ENCODE peak calls at places on chromosome 17, in seven cellular contexts. T is IMR-90; N is CD8-positive, alpha-beta memory T cell; R is esophagus squamous epithelium; Z is vagina; M is CD8-positive, alpha-beta T cell; P is stomach. J is an unnamed sample.

GRCh38 chr17:17508641-17509591 is 12.7 kb upstream of the RASD1 start:
- DNase-seq in T (no peak), N (no peak), R (no peak), Z (no peak), M (no peak), P (no peak), J (no peak)

GRCh38 chr17:41547921-41548843 is 20.1 kb upstream of the KRT19 start:
- DNase-seq in T (peak; percentile 98), N (no peak), R (no peak), Z (peak; percentile 91), M (no peak), P (peak; percentile 79), J (peak; percentile 70)

GRCh38 chr17:82097919-82098168 is 192 bp downstream of the FASN start:
- DNase-seq in T (no peak), N (no peak), R (no peak), Z (no peak), M (no peak), P (no peak), J (no peak)

GRCh38 chr17:79192503-79193500 is 118.2 kb downstream of the ENGASE start:
- DNase-seq in T (peak; percentile 11), N (no peak), R (no peak), Z (no peak), M (peak; percentile 52), P (no peak), J (no peak)

GRCh38 chr17:61759362-61759761 is 104.0 kb downstream of the BRIP1 start:
- DNase-seq in T (no peak), N (no peak), R (no peak), Z (no peak), M (no peak), P (no peak), J (no peak)

GRCh38 chr17:563646-564045 is 151.0 kb downstream of the VPS53 start:
- DNase-seq in T (no peak), N (no peak), R (no peak), Z (no peak), M (no peak), P (no peak), J (no peak)

GRCh38 chr17:58091024-58091567 is 7.9 kb downstream of the DYNLL2 start:
- DNase-seq in T (no peak), N (no peak), R (no peak), Z (no peak), M (no peak), P (no peak), J (no peak)

GRCh38 chr17:299546-299945 is 53.1 kb downstream of the RPH3AL start:
- DNase-seq in T (no peak), N (no peak), R (no peak), Z (no peak), M (no peak), P (no peak), J (no peak)

GRCh38 chr17:68507581-68507980 is 4.6 kb upstream of the PRKAR1A start:
- DNase-seq in T (no peak), N (no peak), R (no peak), Z (no peak), M (no peak), P (no peak), J (no peak)

GRCh38 chr17:60535382-60536279 is 9.6 kb upstream of the APPBP2 start:
- DNase-seq in T (peak; percentile 98), N (no peak), R (no peak), Z (no peak), M (no peak), P (no peak), J (no peak)

GRCh38 chr17:83178533-83179201 is 99.3 kb downstream of the METRNL start:
- DNase-seq in T (no peak), N (no peak), R (no peak), Z (no peak), M (no peak), P (no peak), J (no peak)

GRCh38 chr17:62870581-62870964 is 62.5 kb upstream of the MARCHF10 start:
- DNase-seq in T (no peak), N (no peak), R (no peak), Z (peak; percentile 49), M (no peak), P (no peak), J (no peak)

GRCh38 chr17:64020068-64020766 is at the start of gene ICAM2:
- DNase-seq in T (no peak), N (peak; percentile 92), R (peak; percentile 38), Z (peak; percentile 83), M (peak; percentile 90), P (peak; percentile 68), J (no peak)

GRCh38 chr17:79941088-79942010 is 94.3 kb downstream of the TBC1D16 start:
- DNase-seq in T (no peak), N (no peak), R (no peak), Z (no peak), M (no peak), P (no peak), J (no peak)

GRCh38 chr17:77694391-77695363 is 263.8 kb upstream of the TNRC6C start:
- DNase-seq in T (no peak), N (no peak), R (no peak), Z (peak; percentile 42), M (peak; percentile 47), P (no peak), J (no peak)
- H3K27ac ChIP-seq in T (no peak overlapping the region), N (no peak overlapping the region), R (no peak overlapping the region), Z (no peak overlapping the region), M (no peak overlapping the region), P (no peak overlapping the region), J (no peak overlapping the region)

GRCh38 chr17:75845058-75845711 is 981 bp upstream of the UNC13D start:
- DNase-seq in T (peak; percentile 73), N (peak; percentile 45), R (no peak), Z (no peak), M (peak; percentile 72), P (peak; percentile 93), J (peak; percentile 90)
- H3K4me1 ChIP-seq in T (peaks cover 6% of the 10 kb centered on the region), N (peaks cover 36% of the 10 kb centered on the region), R (peaks cover 84% of the 10 kb centered on the region), Z (peaks cover 56% of the 10 kb centered on the region), M (peaks cover 35% of the 10 kb centered on the region), P (peaks cover 45% of the 10 kb centered on the region), J (peaks cover 38% of the 10 kb centered on the region)

GRCh38 chr17:59327136-59327878 is 4.1 kb upstream of the YPEL2 start:
- DNase-seq in T (no peak), N (no peak), R (no peak), Z (no peak), M (no peak), P (no peak), J (no peak)
- H3K4me3 ChIP-seq in T (no peak overlapping the region), N (no peak overlapping the region), R (no peak overlapping the region), Z (no peak overlapping the region), M (no peak overlapping the region), P (no peak overlapping the region), J (no peak overlapping the region)

GRCh38 chr17:48013876-48014602 is 23.6 kb downstream of the COPZ2 start:
- DNase-seq in T (no peak), N (no peak), R (no peak), Z (no peak), M (no peak), P (no peak), J (no peak)
- H3K27ac ChIP-seq in T (no peak overlapping the region), N (no peak overlapping the region), R (no peak overlapping the region), Z (no peak overlapping the region), M (no peak overlapping the region), P (no peak overlapping the region), J (no peak overlapping the region)

GRCh38 chr17:32672701-32673100 is 185.9 kb downstream of the CDK5R1 start:
- DNase-seq in T (no peak), N (no peak), R (no peak), Z (no peak), M (no peak), P (no peak), J (no peak)
- H3K4me1 ChIP-seq in T (no peaks in the 10 kb centered on the region), N (no peaks in the 10 kb centered on the region), R (no peaks in the 10 kb centered on the region), Z (no peaks in the 10 kb centered on the region), M (no peaks in the 10 kb centered on the region), P (no peaks in the 10 kb centered on the region), J (peaks cover 2% of the 10 kb centered on the region)

GRCh38 chr17:48608494-48608834 is 2.4 kb downstream of the HOXB7 start:
- DNase-seq in T (no peak), N (no peak), R (no peak), Z (no peak), M (no peak), P (no peak), J (no peak)

GRCh38 chr17:48608921-48609505 is 1.8 kb downstream of the HOXB7 start:
- DNase-seq in T (no peak), N (no peak), R (no peak), Z (no peak), M (no peak), P (no peak), J (no peak)

GRCh38 chr17:48611213-48611612 is 396 bp upstream of the HOXB7 start:
- DNase-seq in T (peak; percentile 43), N (no peak), R (no peak), Z (no peak), M (no peak), P (no peak), J (no peak)

GRCh38 chr17:48610282-48611211 is at the start of gene HOXB7:
- DNase-seq in T (peak; percentile 62), N (peak; percentile 69), R (no peak), Z (no peak), M (peak; percentile 75), P (peak; percentile 45), J (peak; percentile 61)

DNA sequence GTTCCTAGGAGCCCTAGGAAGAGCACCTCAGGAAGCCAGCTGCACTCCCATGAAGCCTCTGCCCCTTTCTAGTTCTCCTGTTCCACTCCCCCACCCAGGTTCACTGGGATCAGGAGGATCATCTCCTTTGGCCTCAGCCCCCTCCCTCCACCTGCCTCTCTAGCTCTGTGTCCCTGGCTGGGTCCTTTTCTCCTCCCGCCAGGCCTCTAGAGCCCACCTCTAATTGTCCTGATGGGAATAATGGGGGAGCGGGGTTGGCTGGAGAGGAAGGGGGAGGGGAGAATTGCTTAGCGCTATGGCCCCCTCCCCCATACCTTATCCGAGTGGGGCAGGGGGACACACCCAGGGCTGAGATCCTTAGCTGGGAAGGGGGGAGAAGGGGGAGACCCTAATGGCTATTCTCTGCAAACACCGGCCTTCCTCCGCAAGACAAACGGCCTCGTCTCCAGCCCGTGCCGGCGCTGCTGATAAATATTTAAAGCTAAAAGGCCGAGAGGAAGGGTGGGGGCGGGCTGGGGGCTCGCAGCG is 999 bp downstream of the HOXB7 start:
- DNase-seq in T (no peak), N (no peak), R (no peak), Z (no peak), M (no peak), P (no peak), J (no peak)
- H3K4me3 ChIP-seq in T (peak overlapping the region; percentile 61), N (peak overlapping the region; percentile 90), R (peak overlapping the region; percentile 43), Z (peak overlapping the region; percentile 42), M (peak overlapping the region; percentile 90), P (peak overlapping the region; percentile 48), J (peak overlapping the region; percentile 43)

DNA sequence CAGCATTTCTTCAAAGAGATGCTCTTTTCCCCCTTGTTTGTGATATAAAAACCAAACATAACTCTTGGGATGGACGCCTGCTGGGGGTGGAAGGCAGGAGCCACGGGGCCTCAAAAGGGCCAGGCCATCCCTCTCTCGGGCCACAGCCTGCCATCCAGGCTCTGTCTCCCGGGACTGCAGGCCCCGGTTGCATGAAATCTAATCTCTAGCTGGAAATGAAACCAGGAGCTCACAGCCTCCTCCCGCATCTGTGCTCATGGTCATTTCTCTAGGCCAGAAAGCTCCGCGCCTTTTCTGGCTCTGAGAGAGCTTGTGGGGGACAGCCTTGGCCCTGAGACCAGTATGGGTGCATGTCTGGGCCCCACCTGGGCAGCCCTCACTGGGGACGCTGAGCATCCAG is 29.7 kb upstream of the CHMP6 start:
- DNase-seq in T (no peak), N (no peak), R (no peak), Z (no peak), M (no peak), P (no peak), J (no peak)
- H3K27ac ChIP-seq in T (no peak overlapping the region), N (no peak overlapping the region), R (peak overlapping the region; percentile 85), Z (peak overlapping the region; percentile 24), M (no peak overlapping the region), P (peak overlapping the region; percentile 32), J (no peak overlapping the region)

J was measured in lung.